ENCODE peak calls at places on chromosomes 1 and 21, in ten cellular contexts. O, S, P, Y, V, C, I, D, E and L are unnamed samples.

GRCh38 chr1:201468844-201469644 is at the start of gene PHLDA3:
- DNase-seq in O (peak; percentile 81), S (peak; percentile 98), P (peak; percentile 93), Y (peak; percentile 79), V (peak; percentile 79), C (peak; percentile 88), I (peak; percentile 84), D (peak; percentile 79), E (no peak), L (peak; percentile 87)

GRCh38 chr1:220786337-220787068 is at the start of gene MTARC1:
- DNase-seq in O (peak; percentile 86), S (peak; percentile 83), P (no peak), Y (peak; percentile 85), V (no peak), C (peak; percentile 70), I (peak; percentile 87), D (peak; percentile 90), E (no peak), L (peak; percentile 54)

GRCh38 chr1:46466477-46467182 is 23.0 kb upstream of the DMBX1 start:
- DNase-seq in O (no peak), S (no peak), P (no peak), Y (peak; percentile 28), V (no peak), C (no peak), I (no peak), D (no peak), E (no peak), L (no peak)

GRCh38 chr1:52523376-52523775 is 29.5 kb downstream of the TUT4 start:
- DNase-seq in O (no peak), S (no peak), P (no peak), Y (no peak), V (no peak), C (no peak), I (no peak), D (no peak), E (no peak), L (no peak)

GRCh38 chr1:15337656-15338402 is 71.9 kb upstream of the EFHD2 start:
- DNase-seq in O (no peak), S (no peak), P (no peak), Y (no peak), V (no peak), C (no peak), I (peak; percentile 62), D (no peak), E (no peak), L (no peak)

GRCh38 chr21:32114434-32115063 is 164.3 kb downstream of the MIS18A start:
- DNase-seq in O (no peak), S (no peak), P (no peak), Y (no peak), V (no peak), C (no peak), I (no peak), D (no peak), E (no peak), L (no peak)

GRCh38 chr1:48526045-48526714 is 54.2 kb upstream of the SPATA6 start:
- DNase-seq in O (peak; percentile 15), S (no peak), P (no peak), Y (peak; percentile 39), V (no peak), C (peak; percentile 29), I (peak; percentile 41), D (no peak), E (no peak), L (no peak)

GRCh38 chr1:225319951-225320350 is 107.9 kb downstream of the LBR start:
- DNase-seq in O (no peak), S (no peak), P (no peak), Y (no peak), V (no peak), C (no peak), I (no peak), D (no peak), E (no peak), L (no peak)

GRCh38 chr1:247209306-247209900 is 37.6 kb upstream of the ZNF124 start:
- DNase-seq in O (no peak), S (no peak), P (no peak), Y (no peak), V (no peak), C (no peak), I (no peak), D (no peak), E (no peak), L (no peak)

GRCh38 chr21:39712976-39713375 is 32.0 kb upstream of the IGSF5 start:
- DNase-seq in O (peak; percentile 29), S (no peak), P (no peak), Y (no peak), V (no peak), C (no peak), I (no peak), D (no peak), E (no peak), L (no peak)

GRCh38 chr1:161309868-161310267 is at the start of gene MPZ:
- DNase-seq in O (no peak), S (no peak), P (no peak), Y (no peak), V (no peak), C (no peak), I (no peak), D (no peak), E (no peak), L (no peak)

GRCh38 chr1:161311595-161312181 is 1.9 kb upstream of the MPZ start:
- DNase-seq in O (no peak), S (no peak), P (no peak), Y (no peak), V (no peak), C (no peak), I (no peak), D (no peak), E (no peak), L (no peak)

GRCh38 chr1:161313554-161314200 is 504 bp upstream of the SDHC start:
- DNase-seq in O (no peak), S (no peak), P (no peak), Y (no peak), V (no peak), C (no peak), I (no peak), D (no peak), E (no peak), L (no peak)

GRCh38 chr1:161314201-161314981 is at the start of gene SDHC:
- DNase-seq in O (peak; percentile 91), S (peak; percentile 95), P (peak; percentile 87), Y (peak; percentile 89), V (peak; percentile 85), C (peak; percentile 85), I (peak; percentile 88), D (peak; percentile 97), E (no peak), L (peak; percentile 80)
- TF ChIP-seq POLR2A in O (peak; percentile 85), S (peak; percentile 87), P (peak; percentile 76), Y (no peak), V (peak; percentile 96), C (peak; percentile 64), I (peak; percentile 71), D (no peak), E (peak; percentile 93), L (peak; percentile 95)

GRCh38 chr1:54465351-54465811 is 59.2 kb upstream of the SSBP3 start:
- DNase-seq in O (no peak), S (peak; percentile 63), P (no peak), Y (no peak), V (no peak), C (no peak), I (no peak), D (peak; percentile 50), E (no peak), L (no peak)

GRCh38 chr1:54462597-54463258 is 56.5 kb upstream of the SSBP3 start:
- DNase-seq in O (no peak), S (peak; percentile 36), P (no peak), Y (no peak), V (no peak), C (no peak), I (no peak), D (peak; percentile 51), E (no peak), L (no peak)

GRCh38 chr1:54463259-54464030 is 57.3 kb upstream of the SSBP3 start:
- DNase-seq in O (no peak), S (peak; percentile 54), P (no peak), Y (no peak), V (no peak), C (no peak), I (no peak), D (no peak), E (no peak), L (no peak)

GRCh38 chr1:54464477-54465146 is 58.4 kb upstream of the SSBP3 start:
- DNase-seq in O (no peak), S (peak; percentile 53), P (no peak), Y (no peak), V (no peak), C (no peak), I (peak; percentile 47), D (peak; percentile 66), E (no peak), L (no peak)

DNA sequence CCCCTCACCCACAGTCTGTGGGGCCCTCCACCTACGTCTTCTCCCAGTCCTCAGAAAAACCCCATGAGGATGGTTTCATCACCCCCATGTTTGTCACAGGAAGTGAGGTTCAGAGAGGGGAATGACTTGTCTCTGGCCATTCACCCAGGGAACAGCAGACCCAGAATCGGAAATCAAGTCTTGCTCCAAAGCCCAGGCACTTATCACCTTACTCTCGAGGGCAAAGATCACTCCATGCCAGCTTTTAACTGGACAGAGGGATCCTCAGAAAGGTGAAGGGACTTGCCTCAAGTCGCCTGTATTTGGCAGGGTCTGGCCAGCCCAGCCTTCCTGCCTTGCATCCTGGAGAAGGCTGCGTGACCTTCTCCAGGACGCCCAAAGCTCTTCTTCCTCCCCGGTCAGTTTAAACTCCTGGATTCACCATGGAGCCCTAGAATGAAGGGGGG is 57.9 kb upstream of the SSBP3 start:
- DNase-seq in O (no peak), S (peak; percentile 25), P (no peak), Y (no peak), V (no peak), C (no peak), I (no peak), D (no peak), E (no peak), L (no peak)
- TF ChIP-seq POLR2AphosphoS5 in O (no peak), S (no peak), P (no peak), Y (no peak), V (no peak), C (no peak), I (no peak), D (no peak), E (no peak), L (no peak)

DNA sequence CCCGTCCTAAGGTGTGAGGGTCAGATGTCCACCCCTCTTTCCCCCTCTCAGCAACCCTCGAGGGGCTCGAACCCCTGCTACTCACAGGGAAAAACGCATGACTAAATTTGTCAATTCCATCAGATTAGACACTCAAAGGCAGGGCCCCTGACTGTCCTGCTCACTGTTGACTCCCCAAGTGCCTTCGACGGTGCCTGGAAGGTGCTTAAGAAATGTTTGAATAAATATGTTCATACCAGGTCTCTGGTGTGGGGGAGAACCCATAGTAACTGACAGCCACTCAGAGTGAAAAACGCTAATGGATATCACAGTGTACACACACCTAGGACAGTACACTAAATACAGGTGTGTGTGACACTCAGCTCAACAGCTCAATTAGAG is 39.7 kb upstream of the WASF2 start:
- DNase-seq in O (no peak), S (no peak), P (no peak), Y (no peak), V (no peak), C (no peak), I (no peak), D (no peak), E (no peak), L (no peak)
- TF ChIP-seq POLR2A in O (no peak), S (no peak), P (no peak), Y (no peak), V (no peak), C (no peak), I (no peak), D (no peak), E (no peak), L (no peak)

GRCh38 chr1:186655877-186656276 is 24.3 kb downstream of the PTGS2 start:
- DNase-seq in O (no peak), S (no peak), P (no peak), Y (no peak), V (no peak), C (no peak), I (no peak), D (no peak), E (no peak), L (no peak)
- TF ChIP-seq POLR2AphosphoS5 in O (no peak), S (no peak), P (no peak), Y (no peak), V (no peak), C (no peak), I (no peak), D (no peak), E (no peak), L (no peak)